ENCODE peak calls at places on chromosomes 5 and 9, in seven cellular contexts. One of them, this sample, is unnamed.

GRCh38 chr5:136776022-136776927 is 410.9 kb upstream of the TRPC7 start:
- DNase-seq in foreskin keratinocyte: peak; percentile 58
- DNase-seq in EL: peak; percentile 76
- DNase-seq in foreskin fibroblast: peak; percentile 40
- DNase-seq in nucleus accumbens: no peak
- DNase-seq in stimulated activated CD8-positive, alpha-beta memory T cell treated with anti-CD3 and anti-CD28 coated beads, Interleukin-15, amount 100 ng/mL, for 24 hours: no peak
- DNase-seq in effector memory CD8-positive, alpha-beta T cell: no peak
- DNase-seq in this sample: peak; percentile 44

GRCh38 chr5:108266235-108266634 is 115.7 kb downstream of the FBXL17 start:
- DNase-seq in foreskin keratinocyte: peak; percentile 75
- DNase-seq in EL: peak; percentile 5
- DNase-seq in foreskin fibroblast: peak; percentile 9
- DNase-seq in effector memory CD8-positive, alpha-beta T cell: no peak
- DNase-seq in nucleus accumbens: no peak
- DNase-seq in stimulated activated CD8-positive, alpha-beta memory T cell treated with anti-CD3 and anti-CD28 coated beads, Interleukin-15, amount 100 ng/mL, for 24 hours: no peak
- DNase-seq in this sample: peak; percentile 11

GRCh38 chr9:15461056-15461455 is 38.4 kb downstream of the SNAPC3 start:
- DNase-seq in nucleus accumbens: no peak
- DNase-seq in stimulated activated CD8-positive, alpha-beta memory T cell treated with anti-CD3 and anti-CD28 coated beads, Interleukin-15, amount 100 ng/mL, for 24 hours: no peak
- DNase-seq in effector memory CD8-positive, alpha-beta T cell: no peak
- DNase-seq in foreskin fibroblast: no peak
- DNase-seq in EL: no peak
- DNase-seq in foreskin keratinocyte: no peak
- DNase-seq in this sample: no peak

GRCh38 chr9:35636135-35636876 is 14.4 kb downstream of the SIT1 start:
- DNase-seq in effector memory CD8-positive, alpha-beta T cell: no peak
- DNase-seq in nucleus accumbens: no peak
- DNase-seq in EL: no peak
- DNase-seq in stimulated activated CD8-positive, alpha-beta memory T cell treated with anti-CD3 and anti-CD28 coated beads, Interleukin-15, amount 100 ng/mL, for 24 hours: no peak
- DNase-seq in foreskin keratinocyte: no peak
- DNase-seq in foreskin fibroblast: no peak
- DNase-seq in this sample: no peak

GRCh38 chr5:140672455-140673186 is 755 bp downstream of the DND1 start:
- DNase-seq in nucleus accumbens: no peak
- DNase-seq in effector memory CD8-positive, alpha-beta T cell: no peak
- DNase-seq in stimulated activated CD8-positive, alpha-beta memory T cell treated with anti-CD3 and anti-CD28 coated beads, Interleukin-15, amount 100 ng/mL, for 24 hours: no peak
- DNase-seq in foreskin keratinocyte: no peak
- DNase-seq in foreskin fibroblast: no peak
- DNase-seq in EL: peak; percentile 43
- DNase-seq in this sample: no peak

GRCh38 chr9:121450241-121450640 is 49.4 kb downstream of the GGTA1 start:
- DNase-seq in foreskin keratinocyte: no peak
- DNase-seq in stimulated activated CD8-positive, alpha-beta memory T cell treated with anti-CD3 and anti-CD28 coated beads, Interleukin-15, amount 100 ng/mL, for 24 hours: no peak
- DNase-seq in effector memory CD8-positive, alpha-beta T cell: no peak
- DNase-seq in EL: no peak
- DNase-seq in nucleus accumbens: no peak
- DNase-seq in foreskin fibroblast: no peak
- DNase-seq in this sample: no peak

GRCh38 chr5:176734756-176735342 is 75.5 kb upstream of the UNC5A start:
- DNase-seq in effector memory CD8-positive, alpha-beta T cell: no peak
- DNase-seq in stimulated activated CD8-positive, alpha-beta memory T cell treated with anti-CD3 and anti-CD28 coated beads, Interleukin-15, amount 100 ng/mL, for 24 hours: no peak
- DNase-seq in foreskin fibroblast: no peak
- DNase-seq in foreskin keratinocyte: no peak
- DNase-seq in EL: no peak
- DNase-seq in nucleus accumbens: no peak
- DNase-seq in this sample: no peak

GRCh38 chr5:141662028-141662427 is 10.8 kb upstream of the FCHSD1 start:
- DNase-seq in EL: no peak
- DNase-seq in foreskin fibroblast: no peak
- DNase-seq in effector memory CD8-positive, alpha-beta T cell: no peak
- DNase-seq in nucleus accumbens: no peak
- DNase-seq in stimulated activated CD8-positive, alpha-beta memory T cell treated with anti-CD3 and anti-CD28 coated beads, Interleukin-15, amount 100 ng/mL, for 24 hours: no peak
- DNase-seq in foreskin keratinocyte: no peak
- DNase-seq in this sample: no peak

This sample was measured in IMR-90.